ENCODE peak calls at places on chromosomes 3 and 15, in ten cellular contexts. O, D, B, J, R, H, I, N, L and M are unnamed samples.

GRCh38 chr3:10263549-10264363 is 15.5 kb downstream of the TATDN2 start:
- DNase-seq in D (no peak), R (peak; percentile 29), B (peak; percentile 48), H (no peak), N (peak; percentile 28), L (peak; percentile 46), O (peak; percentile 54), J (peak; percentile 67), I (peak; percentile 69), M (no peak)

GRCh38 chr3:52354676-52355075 is 38.6 kb downstream of the DNAH1 start:
- DNase-seq in I (no peak), H (no peak), N (no peak), O (no peak), D (no peak), L (no peak), R (no peak), B (no peak), J (no peak), M (no peak)

GRCh38 chr3:69805491-69805890 is 66.2 kb downstream of the MITF start:
- DNase-seq in N (no peak), J (no peak), H (no peak), L (no peak), D (no peak), O (no peak), B (no peak), R (no peak), I (no peak), M (no peak)

GRCh38 chr3:68793750-68794149 is 138.6 kb downstream of the TAFA4 start:
- DNase-seq in B (no peak), I (no peak), J (no peak), R (peak; percentile 5), L (no peak), O (no peak), H (no peak), D (no peak), N (no peak), M (no peak)

GRCh38 chr15:74960995-74961588 is 4.5 kb upstream of the RPP25 start:
- DNase-seq in O (no peak), N (no peak), J (no peak), H (no peak), L (no peak), I (no peak), D (no peak), R (no peak), B (no peak), M (no peak)

GRCh38 chr3:18837137-18837536 is 311.2 kb upstream of the KCNH8 start:
- DNase-seq in L (no peak), J (no peak), I (no peak), O (no peak), R (peak; percentile 12), D (no peak), B (no peak), N (no peak), H (no peak), M (no peak)

GRCh38 chr3:150555859-150556436 is 9.4 kb downstream of the EIF2A start:
- DNase-seq in L (no peak), O (no peak), I (no peak), N (no peak), B (no peak), H (no peak), J (no peak), D (no peak), R (no peak), M (no peak)

GRCh38 chr15:36591534-36592411 is 12.3 kb downstream of the CDIN1 start:
- DNase-seq in D (no peak), J (no peak), H (no peak), R (peak; percentile 41), I (peak; percentile 30), B (no peak), L (peak; percentile 80), N (no peak), O (no peak), M (no peak)

GRCh38 chr3:102036015-102036414 is 186.7 kb downstream of the NFKBIZ start:
- DNase-seq in O (no peak), J (no peak), B (no peak), I (no peak), N (peak; percentile 29), R (no peak), L (no peak), H (no peak), D (no peak), M (no peak)

GRCh38 chr3:196969001-196969659 is 497 bp upstream of the PIGZ start:
- DNase-seq in R (no peak), I (no peak), H (peak; percentile 22), D (no peak), L (peak; percentile 51), B (no peak), N (peak; percentile 48), O (no peak), J (peak; percentile 36), M (no peak)